ENCODE peak calls at places on chromosomes 13 and 19, in five cellular contexts. One of them, this sample, is unnamed.
A peak's percentile ranks its signal among the peaks of the same experiment; 100 is the strongest.

GRCh38 chr13:21671793-21672680 is 1.2 kb downstream of the FGF9 start:
- DNase-seq in cardiac septum: no peak
- DNase-seq in foreskin fibroblast: no peak
- DNase-seq in NCI-H1417: no peak
- DNase-seq in stimulated activated CD8-positive, alpha-beta memory T cell treated with anti-CD3 and anti-CD28 coated beads, Interleukin-12 subunit alpha, Interleukin-12 subunit beta, amount 100 ng/mL, for 4 hours: no peak
- DNase-seq in this sample: no peak

GRCh38 chr13:87094646-87095045 is 576.5 kb upstream of the SLITRK5 start:
- DNase-seq in foreskin fibroblast: no peak
- DNase-seq in NCI-H1417: no peak
- DNase-seq in stimulated activated CD8-positive, alpha-beta memory T cell treated with anti-CD3 and anti-CD28 coated beads, Interleukin-12 subunit alpha, Interleukin-12 subunit beta, amount 100 ng/mL, for 4 hours: no peak
- DNase-seq in cardiac septum: no peak
- DNase-seq in this sample: no peak

GRCh38 chr13:64643066-64643465 is 2587.1 kb downstream of the PCDH9 start:
- DNase-seq in NCI-H1417: no peak
- DNase-seq in cardiac septum: no peak
- DNase-seq in foreskin fibroblast: no peak
- DNase-seq in stimulated activated CD8-positive, alpha-beta memory T cell treated with anti-CD3 and anti-CD28 coated beads, Interleukin-12 subunit alpha, Interleukin-12 subunit beta, amount 100 ng/mL, for 4 hours: no peak
- DNase-seq in this sample: no peak

GRCh38 chr13:40063278-40063698 is 407.8 kb downstream of the COG6 start:
- DNase-seq in foreskin fibroblast: peak; percentile 8
- DNase-seq in NCI-H1417: no peak
- DNase-seq in cardiac septum: no peak
- DNase-seq in stimulated activated CD8-positive, alpha-beta memory T cell treated with anti-CD3 and anti-CD28 coated beads, Interleukin-12 subunit alpha, Interleukin-12 subunit beta, amount 100 ng/mL, for 4 hours: no peak
- DNase-seq in this sample: no peak

GRCh38 chr13:112457081-112457480 is 80.9 kb downstream of the SPACA7 start:
- DNase-seq in cardiac septum: no peak
- DNase-seq in NCI-H1417: no peak
- DNase-seq in stimulated activated CD8-positive, alpha-beta memory T cell treated with anti-CD3 and anti-CD28 coated beads, Interleukin-12 subunit alpha, Interleukin-12 subunit beta, amount 100 ng/mL, for 4 hours: no peak
- DNase-seq in foreskin fibroblast: no peak
- DNase-seq in this sample: no peak

GRCh38 chr13:95624020-95624419 is 20.5 kb downstream of the DZIP1 start:
- DNase-seq in cardiac septum: no peak
- DNase-seq in NCI-H1417: peak; percentile 24
- DNase-seq in foreskin fibroblast: peak; percentile 80
- DNase-seq in stimulated activated CD8-positive, alpha-beta memory T cell treated with anti-CD3 and anti-CD28 coated beads, Interleukin-12 subunit alpha, Interleukin-12 subunit beta, amount 100 ng/mL, for 4 hours: no peak
- DNase-seq in this sample: peak; percentile 61

GRCh38 chr19:30082168-30082567 is 140.1 kb downstream of the URI1 start:
- DNase-seq in cardiac septum: no peak
- DNase-seq in foreskin fibroblast: no peak
- DNase-seq in stimulated activated CD8-positive, alpha-beta memory T cell treated with anti-CD3 and anti-CD28 coated beads, Interleukin-12 subunit alpha, Interleukin-12 subunit beta, amount 100 ng/mL, for 4 hours: no peak
- DNase-seq in NCI-H1417: no peak
- DNase-seq in this sample: no peak

GRCh38 chr19:13839193-13839937 is 37.6 kb upstream of the NANOS3 start:
- DNase-seq in cardiac septum: peak; percentile 99
- DNase-seq in foreskin fibroblast: peak; percentile 94
- DNase-seq in NCI-H1417: no peak
- DNase-seq in stimulated activated CD8-positive, alpha-beta memory T cell treated with anti-CD3 and anti-CD28 coated beads, Interleukin-12 subunit alpha, Interleukin-12 subunit beta, amount 100 ng/mL, for 4 hours: peak; percentile 87
- DNase-seq in this sample: peak; percentile 73

GRCh38 chr19:42216653-42217521 is 590 bp downstream of the DEDD2 start:
- DNase-seq in stimulated activated CD8-positive, alpha-beta memory T cell treated with anti-CD3 and anti-CD28 coated beads, Interleukin-12 subunit alpha, Interleukin-12 subunit beta, amount 100 ng/mL, for 4 hours: no peak
- DNase-seq in foreskin fibroblast: peak; percentile 67
- DNase-seq in NCI-H1417: peak; percentile 76
- DNase-seq in cardiac septum: no peak
- DNase-seq in this sample: no peak

GRCh38 chr13:112619730-112620639 is 32.0 kb upstream of the TUBGCP3 start:
- DNase-seq in foreskin fibroblast: no peak
- DNase-seq in NCI-H1417: peak; percentile 94
- DNase-seq in stimulated activated CD8-positive, alpha-beta memory T cell treated with anti-CD3 and anti-CD28 coated beads, Interleukin-12 subunit alpha, Interleukin-12 subunit beta, amount 100 ng/mL, for 4 hours: no peak
- DNase-seq in cardiac septum: no peak
- DNase-seq in this sample: peak; percentile 46

GRCh38 chr13:35356572-35356971 is 119.9 kb downstream of the MAB21L1 start:
- DNase-seq in stimulated activated CD8-positive, alpha-beta memory T cell treated with anti-CD3 and anti-CD28 coated beads, Interleukin-12 subunit alpha, Interleukin-12 subunit beta, amount 100 ng/mL, for 4 hours: no peak
- DNase-seq in NCI-H1417: no peak
- DNase-seq in foreskin fibroblast: no peak
- DNase-seq in cardiac septum: no peak
- DNase-seq in this sample: no peak

GRCh38 chr13:33256148-33256547 is 29.4 kb downstream of the STARD13 start:
- DNase-seq in foreskin fibroblast: no peak
- DNase-seq in cardiac septum: no peak
- DNase-seq in NCI-H1417: no peak
- DNase-seq in stimulated activated CD8-positive, alpha-beta memory T cell treated with anti-CD3 and anti-CD28 coated beads, Interleukin-12 subunit alpha, Interleukin-12 subunit beta, amount 100 ng/mL, for 4 hours: no peak
- DNase-seq in this sample: no peak

GRCh38 chr13:41681587-41681986 is 224.2 kb downstream of the RGCC start:
- DNase-seq in NCI-H1417: no peak
- DNase-seq in foreskin fibroblast: no peak
- DNase-seq in cardiac septum: no peak
- DNase-seq in stimulated activated CD8-positive, alpha-beta memory T cell treated with anti-CD3 and anti-CD28 coated beads, Interleukin-12 subunit alpha, Interleukin-12 subunit beta, amount 100 ng/mL, for 4 hours: no peak
- DNase-seq in this sample: no peak

GRCh38 chr13:86792153-86792651 is 879.0 kb upstream of the SLITRK5 start:
- DNase-seq in cardiac septum: no peak
- DNase-seq in foreskin fibroblast: no peak
- DNase-seq in stimulated activated CD8-positive, alpha-beta memory T cell treated with anti-CD3 and anti-CD28 coated beads, Interleukin-12 subunit alpha, Interleukin-12 subunit beta, amount 100 ng/mL, for 4 hours: no peak
- DNase-seq in NCI-H1417: no peak
- DNase-seq in this sample: no peak

GRCh38 chr19:35994868-35995654 is at the start of gene SDHAF1:
- DNase-seq in foreskin fibroblast: peak; percentile 97
- DNase-seq in NCI-H1417: peak; percentile 92
- DNase-seq in stimulated activated CD8-positive, alpha-beta memory T cell treated with anti-CD3 and anti-CD28 coated beads, Interleukin-12 subunit alpha, Interleukin-12 subunit beta, amount 100 ng/mL, for 4 hours: peak; percentile 90
- DNase-seq in cardiac septum: peak; percentile 99
- DNase-seq in this sample: peak; percentile 99

GRCh38 chr19:55801416-55801815 is 30.4 kb downstream of the NLRP11 start:
- DNase-seq in stimulated activated CD8-positive, alpha-beta memory T cell treated with anti-CD3 and anti-CD28 coated beads, Interleukin-12 subunit alpha, Interleukin-12 subunit beta, amount 100 ng/mL, for 4 hours: no peak
- DNase-seq in cardiac septum: no peak
- DNase-seq in foreskin fibroblast: no peak
- DNase-seq in NCI-H1417: no peak
- DNase-seq in this sample: no peak

GRCh38 chr13:112435973-112436372 is 59.8 kb downstream of the SPACA7 start:
- DNase-seq in foreskin fibroblast: no peak
- DNase-seq in NCI-H1417: no peak
- DNase-seq in stimulated activated CD8-positive, alpha-beta memory T cell treated with anti-CD3 and anti-CD28 coated beads, Interleukin-12 subunit alpha, Interleukin-12 subunit beta, amount 100 ng/mL, for 4 hours: no peak
- DNase-seq in cardiac septum: no peak
- DNase-seq in this sample: no peak

GRCh38 chr19:13834308-13834790 is 39.1 kb downstream of the ZSWIM4 start:
- DNase-seq in stimulated activated CD8-positive, alpha-beta memory T cell treated with anti-CD3 and anti-CD28 coated beads, Interleukin-12 subunit alpha, Interleukin-12 subunit beta, amount 100 ng/mL, for 4 hours: no peak
- DNase-seq in foreskin fibroblast: peak; percentile 76
- DNase-seq in cardiac septum: no peak
- DNase-seq in NCI-H1417: no peak
- DNase-seq in this sample: no peak

GRCh38 chr19:18392417-18392816 is 5.0 kb downstream of the LRRC25 start:
- DNase-seq in NCI-H1417: no peak
- DNase-seq in cardiac septum: peak; percentile 88
- DNase-seq in foreskin fibroblast: no peak
- DNase-seq in stimulated activated CD8-positive, alpha-beta memory T cell treated with anti-CD3 and anti-CD28 coated beads, Interleukin-12 subunit alpha, Interleukin-12 subunit beta, amount 100 ng/mL, for 4 hours: no peak
- DNase-seq in this sample: no peak

GRCh38 chr19:1260749-1261511 is 8.2 kb upstream of the CIRBP start:
- DNase-seq in foreskin fibroblast: peak; percentile 99
- DNase-seq in cardiac septum: peak; percentile 99
- DNase-seq in stimulated activated CD8-positive, alpha-beta memory T cell treated with anti-CD3 and anti-CD28 coated beads, Interleukin-12 subunit alpha, Interleukin-12 subunit beta, amount 100 ng/mL, for 4 hours: peak; percentile 97
- DNase-seq in NCI-H1417: peak; percentile 98
- DNase-seq in this sample: peak; percentile 97

GRCh38 chr19:19292607-19293006 is 19.5 kb upstream of the TM6SF2 start:
- DNase-seq in NCI-H1417: no peak
- DNase-seq in cardiac septum: no peak
- DNase-seq in foreskin fibroblast: no peak
- DNase-seq in stimulated activated CD8-positive, alpha-beta memory T cell treated with anti-CD3 and anti-CD28 coated beads, Interleukin-12 subunit alpha, Interleukin-12 subunit beta, amount 100 ng/mL, for 4 hours: no peak
- DNase-seq in this sample: no peak

GRCh38 chr13:31038834-31039552 is 106.5 kb downstream of the TEX26 start:
- DNase-seq in NCI-H1417: no peak
- DNase-seq in cardiac septum: no peak
- DNase-seq in stimulated activated CD8-positive, alpha-beta memory T cell treated with anti-CD3 and anti-CD28 coated beads, Interleukin-12 subunit alpha, Interleukin-12 subunit beta, amount 100 ng/mL, for 4 hours: no peak
- DNase-seq in foreskin fibroblast: no peak
- DNase-seq in this sample: no peak

GRCh38 chr13:37127706-37128241 is 22.3 kb upstream of the CSNK1A1L start:
- DNase-seq in NCI-H1417: no peak
- DNase-seq in stimulated activated CD8-positive, alpha-beta memory T cell treated with anti-CD3 and anti-CD28 coated beads, Interleukin-12 subunit alpha, Interleukin-12 subunit beta, amount 100 ng/mL, for 4 hours: no peak
- DNase-seq in foreskin fibroblast: peak; percentile 83
- DNase-seq in cardiac septum: no peak
- DNase-seq in this sample: peak; percentile 80

GRCh38 chr19:10362259-10362658 is 18.1 kb downstream of the TYK2 start:
- DNase-seq in cardiac septum: no peak
- DNase-seq in NCI-H1417: no peak
- DNase-seq in foreskin fibroblast: no peak
- DNase-seq in stimulated activated CD8-positive, alpha-beta memory T cell treated with anti-CD3 and anti-CD28 coated beads, Interleukin-12 subunit alpha, Interleukin-12 subunit beta, amount 100 ng/mL, for 4 hours: no peak
- DNase-seq in this sample: no peak

GRCh38 chr19:23260956-23261355 is 10.8 kb upstream of the ZNF724 start:
- DNase-seq in stimulated activated CD8-positive, alpha-beta memory T cell treated with anti-CD3 and anti-CD28 coated beads, Interleukin-12 subunit alpha, Interleukin-12 subunit beta, amount 100 ng/mL, for 4 hours: no peak
- DNase-seq in cardiac septum: no peak
- DNase-seq in NCI-H1417: no peak
- DNase-seq in foreskin fibroblast: no peak
- DNase-seq in this sample: no peak

GRCh38 chr19:10554760-10555612 is 10.8 kb downstream of the KRI1 start:
- DNase-seq in NCI-H1417: no peak
- DNase-seq in foreskin fibroblast: no peak
- DNase-seq in cardiac septum: no peak
- DNase-seq in stimulated activated CD8-positive, alpha-beta memory T cell treated with anti-CD3 and anti-CD28 coated beads, Interleukin-12 subunit alpha, Interleukin-12 subunit beta, amount 100 ng/mL, for 4 hours: no peak
- DNase-seq in this sample: no peak

GRCh38 chr13:30551194-30551593 is 66.5 kb upstream of the USPL1 start:
- DNase-seq in foreskin fibroblast: peak; percentile 39
- DNase-seq in cardiac septum: no peak
- DNase-seq in stimulated activated CD8-positive, alpha-beta memory T cell treated with anti-CD3 and anti-CD28 coated beads, Interleukin-12 subunit alpha, Interleukin-12 subunit beta, amount 100 ng/mL, for 4 hours: no peak
- DNase-seq in NCI-H1417: peak; percentile 0
- DNase-seq in this sample: no peak

GRCh38 chr13:32650705-32651311 is 64.6 kb downstream of the PDS5B start:
- DNase-seq in stimulated activated CD8-positive, alpha-beta memory T cell treated with anti-CD3 and anti-CD28 coated beads, Interleukin-12 subunit alpha, Interleukin-12 subunit beta, amount 100 ng/mL, for 4 hours: no peak
- DNase-seq in cardiac septum: no peak
- DNase-seq in NCI-H1417: peak; percentile 21
- DNase-seq in foreskin fibroblast: peak; percentile 83
- DNase-seq in this sample: peak; percentile 86

GRCh38 chr19:48844472-48844871 is 8.2 kb upstream of the HSD17B14 start:
- DNase-seq in NCI-H1417: no peak
- DNase-seq in cardiac septum: no peak
- DNase-seq in stimulated activated CD8-positive, alpha-beta memory T cell treated with anti-CD3 and anti-CD28 coated beads, Interleukin-12 subunit alpha, Interleukin-12 subunit beta, amount 100 ng/mL, for 4 hours: no peak
- DNase-seq in foreskin fibroblast: peak; percentile 75
- DNase-seq in this sample: no peak

GRCh38 chr13:26557051-26557392 is 461 bp upstream of the WASF3 start:
- DNase-seq in foreskin fibroblast: no peak
- DNase-seq in NCI-H1417: no peak
- DNase-seq in stimulated activated CD8-positive, alpha-beta memory T cell treated with anti-CD3 and anti-CD28 coated beads, Interleukin-12 subunit alpha, Interleukin-12 subunit beta, amount 100 ng/mL, for 4 hours: no peak
- DNase-seq in cardiac septum: no peak
- DNase-seq in this sample: no peak

GRCh38 chr19:46288896-46289588 is 7.8 kb upstream of the HIF3A start:
- DNase-seq in cardiac septum: no peak
- DNase-seq in stimulated activated CD8-positive, alpha-beta memory T cell treated with anti-CD3 and anti-CD28 coated beads, Interleukin-12 subunit alpha, Interleukin-12 subunit beta, amount 100 ng/mL, for 4 hours: no peak
- DNase-seq in NCI-H1417: no peak
- DNase-seq in foreskin fibroblast: peak; percentile 97
- DNase-seq in this sample: no peak

GRCh38 chr13:107962209-107962608 is 253.1 kb downstream of the LIG4 start:
- DNase-seq in stimulated activated CD8-positive, alpha-beta memory T cell treated with anti-CD3 and anti-CD28 coated beads, Interleukin-12 subunit alpha, Interleukin-12 subunit beta, amount 100 ng/mL, for 4 hours: no peak
- DNase-seq in foreskin fibroblast: no peak
- DNase-seq in cardiac septum: no peak
- DNase-seq in NCI-H1417: no peak
- DNase-seq in this sample: no peak

GRCh38 chr19:31349160-31349881 is at the start of gene TSHZ3:
- DNase-seq in NCI-H1417: no peak
- DNase-seq in cardiac septum: peak; percentile 89
- DNase-seq in stimulated activated CD8-positive, alpha-beta memory T cell treated with anti-CD3 and anti-CD28 coated beads, Interleukin-12 subunit alpha, Interleukin-12 subunit beta, amount 100 ng/mL, for 4 hours: peak; percentile 46
- DNase-seq in foreskin fibroblast: peak; percentile 91
- DNase-seq in this sample: peak; percentile 65

GRCh38 chr13:59801107-59801880 is 362.4 kb downstream of the DIAPH3 start:
- DNase-seq in NCI-H1417: no peak
- DNase-seq in foreskin fibroblast: no peak
- DNase-seq in stimulated activated CD8-positive, alpha-beta memory T cell treated with anti-CD3 and anti-CD28 coated beads, Interleukin-12 subunit alpha, Interleukin-12 subunit beta, amount 100 ng/mL, for 4 hours: no peak
- DNase-seq in cardiac septum: no peak
- DNase-seq in this sample: no peak

GRCh38 chr13:110957181-110957884 is 42.5 kb upstream of the ANKRD10 start:
- DNase-seq in NCI-H1417: no peak
- DNase-seq in cardiac septum: no peak
- DNase-seq in stimulated activated CD8-positive, alpha-beta memory T cell treated with anti-CD3 and anti-CD28 coated beads, Interleukin-12 subunit alpha, Interleukin-12 subunit beta, amount 100 ng/mL, for 4 hours: no peak
- DNase-seq in foreskin fibroblast: peak; percentile 19
- DNase-seq in this sample: no peak

GRCh38 chr19:48964205-48965032 is 690 bp upstream of the FTL start:
- DNase-seq in stimulated activated CD8-positive, alpha-beta memory T cell treated with anti-CD3 and anti-CD28 coated beads, Interleukin-12 subunit alpha, Interleukin-12 subunit beta, amount 100 ng/mL, for 4 hours: no peak
- DNase-seq in cardiac septum: no peak
- DNase-seq in foreskin fibroblast: peak; percentile 74
- DNase-seq in NCI-H1417: no peak
- DNase-seq in this sample: peak; percentile 43

GRCh38 chr19:33659835-33660234 is 38.1 kb downstream of the CHST8 start:
- DNase-seq in stimulated activated CD8-positive, alpha-beta memory T cell treated with anti-CD3 and anti-CD28 coated beads, Interleukin-12 subunit alpha, Interleukin-12 subunit beta, amount 100 ng/mL, for 4 hours: no peak
- DNase-seq in foreskin fibroblast: no peak
- DNase-seq in NCI-H1417: no peak
- DNase-seq in cardiac septum: no peak
- DNase-seq in this sample: no peak

GRCh38 chr13:33999830-34000605 is 182.1 kb downstream of the RFC3 start:
- DNase-seq in foreskin fibroblast: peak; percentile 26
- DNase-seq in NCI-H1417: peak; percentile 13
- DNase-seq in cardiac septum: no peak
- DNase-seq in stimulated activated CD8-positive, alpha-beta memory T cell treated with anti-CD3 and anti-CD28 coated beads, Interleukin-12 subunit alpha, Interleukin-12 subunit beta, amount 100 ng/mL, for 4 hours: no peak
- DNase-seq in this sample: no peak

GRCh38 chr13:21074601-21075302 is 13.4 kb upstream of the LATS2 start:
- DNase-seq in cardiac septum: no peak
- DNase-seq in NCI-H1417: no peak
- DNase-seq in foreskin fibroblast: peak; percentile 41
- DNase-seq in stimulated activated CD8-positive, alpha-beta memory T cell treated with anti-CD3 and anti-CD28 coated beads, Interleukin-12 subunit alpha, Interleukin-12 subunit beta, amount 100 ng/mL, for 4 hours: no peak
- DNase-seq in this sample: peak; percentile 35